ENCODE peak calls at places on chromosome 10, in seven cellular contexts. One of them, this sample, is unnamed.

GRCh38 chr10:43965033-43965917 is 316.6 kb upstream of the ZNF32 start:
- DNase-seq in PC-3: no peak
- DNase-seq in A549: no peak
- DNase-seq in OCI-LY7: peak
- DNase-seq in WERI-Rb-1: no peak
- DNase-seq in neural progenitor cell: no peak
- DNase-seq in transverse colon: no peak
- DNase-seq in this sample: peak

GRCh38 chr10:73398024-73398423 is 15.8 kb downstream of the ANXA7 start:
- DNase-seq in PC-3: peak
- DNase-seq in A549: peak
- DNase-seq in OCI-LY7: no peak
- DNase-seq in WERI-Rb-1: no peak
- DNase-seq in neural progenitor cell: no peak
- DNase-seq in transverse colon: no peak
- DNase-seq in this sample: no peak

GRCh38 chr10:70693619-70694286 is 21.4 kb downstream of the ADAMTS14 start:
- DNase-seq in PC-3: no peak
- DNase-seq in A549: no peak
- DNase-seq in OCI-LY7: no peak
- DNase-seq in WERI-Rb-1: no peak
- DNase-seq in neural progenitor cell: no peak
- DNase-seq in transverse colon: no peak
- DNase-seq in this sample: no peak

GRCh38 chr10:26157734-26158133 is 58.8 kb upstream of the GAD2 start:
- DNase-seq in PC-3: no peak
- DNase-seq in A549: no peak
- DNase-seq in OCI-LY7: peak
- DNase-seq in WERI-Rb-1: peak
- DNase-seq in neural progenitor cell: peak
- DNase-seq in transverse colon: no peak
- DNase-seq in this sample: no peak

GRCh38 chr10:132413226-132414205 is 16.5 kb downstream of the PWWP2B start:
- DNase-seq in PC-3: no peak
- DNase-seq in A549: no peak
- DNase-seq in OCI-LY7: no peak
- DNase-seq in WERI-Rb-1: no peak
- DNase-seq in neural progenitor cell: no peak
- DNase-seq in transverse colon: no peak
- DNase-seq in this sample: no peak

GRCh38 chr10:102710604-102711003 is 3.6 kb downstream of the ARL3 start:
- DNase-seq in PC-3: peak
- DNase-seq in A549: no peak
- DNase-seq in OCI-LY7: no peak
- DNase-seq in WERI-Rb-1: no peak
- DNase-seq in neural progenitor cell: no peak
- DNase-seq in transverse colon: no peak
- DNase-seq in this sample: no peak

GRCh38 chr10:32054087-32054486 is 2.1 kb downstream of the KIF5B start:
- DNase-seq in PC-3: peak
- DNase-seq in A549: peak
- DNase-seq in OCI-LY7: peak
- DNase-seq in WERI-Rb-1: no peak
- DNase-seq in neural progenitor cell: peak
- DNase-seq in transverse colon: peak
- DNase-seq in this sample: no peak

GRCh38 chr10:70093335-70093944 is 39.2 kb downstream of the AIFM2 start:
- DNase-seq in PC-3: no peak
- DNase-seq in A549: no peak
- DNase-seq in OCI-LY7: no peak
- DNase-seq in WERI-Rb-1: no peak
- DNase-seq in neural progenitor cell: no peak
- DNase-seq in transverse colon: no peak
- DNase-seq in this sample: no peak

GRCh38 chr10:132746801-132747625 is 38.9 kb downstream of the NKX6-2 start:
- DNase-seq in PC-3: no peak
- DNase-seq in A549: no peak
- DNase-seq in OCI-LY7: no peak
- DNase-seq in WERI-Rb-1: peak
- DNase-seq in neural progenitor cell: peak
- DNase-seq in transverse colon: no peak
- DNase-seq in this sample: no peak

GRCh38 chr10:28400176-28400575 is 97.3 kb upstream of the MPP7 start:
- DNase-seq in PC-3: no peak
- DNase-seq in A549: no peak
- DNase-seq in OCI-LY7: no peak
- DNase-seq in WERI-Rb-1: no peak
- DNase-seq in neural progenitor cell: no peak
- DNase-seq in transverse colon: peak
- DNase-seq in this sample: no peak

GRCh38 chr10:13894412-13895093 is 307.8 kb downstream of the PRPF18 start:
- DNase-seq in PC-3: peak
- DNase-seq in A549: no peak
- DNase-seq in OCI-LY7: no peak
- DNase-seq in WERI-Rb-1: no peak
- DNase-seq in neural progenitor cell: no peak
- DNase-seq in transverse colon: no peak
- DNase-seq in this sample: no peak

GRCh38 chr10:4431114-4431862 is 394.7 kb upstream of the AKR1E2 start:
- DNase-seq in PC-3: no peak
- DNase-seq in A549: peak
- DNase-seq in OCI-LY7: no peak
- DNase-seq in WERI-Rb-1: peak
- DNase-seq in neural progenitor cell: no peak
- DNase-seq in transverse colon: no peak
- DNase-seq in this sample: no peak

GRCh38 chr10:46216836-46217748 is 69.7 kb upstream of the ANTXRL start:
- DNase-seq in PC-3: no peak
- DNase-seq in A549: no peak
- DNase-seq in OCI-LY7: no peak
- DNase-seq in WERI-Rb-1: no peak
- DNase-seq in neural progenitor cell: no peak
- DNase-seq in transverse colon: no peak
- DNase-seq in this sample: peak

GRCh38 chr10:125985557-125986246 is 89.3 kb downstream of the FANK1 start:
- DNase-seq in PC-3: no peak
- DNase-seq in A549: no peak
- DNase-seq in OCI-LY7: no peak
- DNase-seq in WERI-Rb-1: no peak
- DNase-seq in neural progenitor cell: no peak
- DNase-seq in transverse colon: no peak
- DNase-seq in this sample: no peak

GRCh38 chr10:70169011-70169410 is 1.3 kb downstream of the SAR1A start:
- DNase-seq in PC-3: no peak
- DNase-seq in A549: no peak
- DNase-seq in OCI-LY7: no peak
- DNase-seq in WERI-Rb-1: no peak
- DNase-seq in neural progenitor cell: no peak
- DNase-seq in transverse colon: no peak
- DNase-seq in this sample: no peak

GRCh38 chr10:49601857-49602256 is 8.3 kb upstream of the SLC18A3 start:
- DNase-seq in PC-3: peak
- DNase-seq in A549: no peak
- DNase-seq in OCI-LY7: no peak
- DNase-seq in WERI-Rb-1: no peak
- DNase-seq in neural progenitor cell: no peak
- DNase-seq in transverse colon: no peak
- DNase-seq in this sample: no peak

GRCh38 chr10:89522463-89522862 is 12.9 kb downstream of the SLC16A12 start:
- DNase-seq in PC-3: peak
- DNase-seq in A549: no peak
- DNase-seq in OCI-LY7: no peak
- DNase-seq in WERI-Rb-1: no peak
- DNase-seq in neural progenitor cell: no peak
- DNase-seq in transverse colon: no peak
- DNase-seq in this sample: no peak

GRCh38 chr10:77629775-77630565 is 7.6 kb downstream of the KCNMA1 start:
- DNase-seq in PC-3: peak
- DNase-seq in A549: no peak
- DNase-seq in OCI-LY7: no peak
- DNase-seq in WERI-Rb-1: no peak
- DNase-seq in neural progenitor cell: no peak
- DNase-seq in transverse colon: no peak
- DNase-seq in this sample: peak

GRCh38 chr10:95896066-95896850 is 11.5 kb upstream of the CC2D2B start:
- DNase-seq in PC-3: no peak
- DNase-seq in A549: no peak
- DNase-seq in OCI-LY7: no peak
- DNase-seq in WERI-Rb-1: no peak
- DNase-seq in neural progenitor cell: no peak
- DNase-seq in transverse colon: no peak
- DNase-seq in this sample: no peak

GRCh38 chr10:121679916-121680315 is 81.7 kb upstream of the FGFR2 start:
- DNase-seq in PC-3: no peak
- DNase-seq in A549: no peak
- DNase-seq in OCI-LY7: no peak
- DNase-seq in WERI-Rb-1: no peak
- DNase-seq in neural progenitor cell: no peak
- DNase-seq in transverse colon: no peak
- DNase-seq in this sample: no peak

GRCh38 chr10:46223064-46223480 is 63.7 kb upstream of the ANTXRL start:
- DNase-seq in PC-3: no peak
- DNase-seq in A549: peak
- DNase-seq in OCI-LY7: peak
- DNase-seq in WERI-Rb-1: no peak
- DNase-seq in neural progenitor cell: no peak
- DNase-seq in transverse colon: no peak
- DNase-seq in this sample: peak

GRCh38 chr10:13882112-13882711 is 295.4 kb downstream of the PRPF18 start:
- DNase-seq in PC-3: peak
- DNase-seq in A549: peak
- DNase-seq in OCI-LY7: no peak
- DNase-seq in WERI-Rb-1: no peak
- DNase-seq in neural progenitor cell: peak
- DNase-seq in transverse colon: no peak
- DNase-seq in this sample: no peak

GRCh38 chr10:44773565-44773964 is 137.6 kb upstream of the TMEM72 start:
- DNase-seq in PC-3: no peak
- DNase-seq in A549: no peak
- DNase-seq in OCI-LY7: no peak
- DNase-seq in WERI-Rb-1: no peak
- DNase-seq in neural progenitor cell: no peak
- DNase-seq in transverse colon: no peak
- DNase-seq in this sample: no peak

GRCh38 chr10:73506491-73506890 is 10.7 kb upstream of the PPP3CB start:
- DNase-seq in PC-3: no peak
- DNase-seq in A549: no peak
- DNase-seq in OCI-LY7: no peak
- DNase-seq in WERI-Rb-1: no peak
- DNase-seq in neural progenitor cell: no peak
- DNase-seq in transverse colon: no peak
- DNase-seq in this sample: no peak

GRCh38 chr10:43259981-43260761 is 6.7 kb downstream of the RASGEF1A start:
- DNase-seq in PC-3: peak
- DNase-seq in A549: no peak
- DNase-seq in OCI-LY7: no peak
- DNase-seq in WERI-Rb-1: no peak
- DNase-seq in neural progenitor cell: no peak
- DNase-seq in transverse colon: no peak
- DNase-seq in this sample: peak

DNA sequence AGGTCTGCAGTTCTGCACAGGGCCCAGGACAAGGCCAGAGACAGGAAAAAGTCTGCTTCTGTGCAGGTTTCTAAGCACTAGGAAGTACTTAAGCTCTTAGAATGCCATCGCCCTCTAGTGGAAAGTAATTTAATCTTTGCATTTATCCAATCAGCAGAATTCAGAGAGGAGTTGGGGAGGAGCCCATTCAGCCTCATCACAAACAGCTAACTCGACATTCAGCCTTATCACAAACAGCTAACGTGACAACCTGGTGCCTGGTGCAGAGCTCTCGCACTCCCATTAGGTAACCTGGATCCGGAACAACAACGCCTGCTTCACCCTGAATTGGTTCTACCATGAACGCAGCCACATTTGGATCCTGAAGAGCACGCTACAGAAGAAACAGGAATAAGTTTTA is 15.2 kb downstream of the OAT start:
- DNase-seq in PC-3: peak
- DNase-seq in A549: peak
- DNase-seq in OCI-LY7: peak
- DNase-seq in WERI-Rb-1: peak
- DNase-seq in neural progenitor cell: peak
- DNase-seq in transverse colon: no peak
- DNase-seq in this sample: peak
- H3K27ac ChIP-seq in PC-3: no peak
- H3K27ac ChIP-seq in A549: no peak
- H3K27ac ChIP-seq in OCI-LY7: peak
- H3K27ac ChIP-seq in WERI-Rb-1: no peak
- H3K27ac ChIP-seq in neural progenitor cell: no peak
- H3K27ac ChIP-seq in transverse colon: no peak
- H3K27ac ChIP-seq in this sample: no peak

GRCh38 chr10:34959321-34959720 is 130.8 kb downstream of the CUL2 start:
- DNase-seq in PC-3: no peak
- DNase-seq in A549: no peak
- DNase-seq in OCI-LY7: no peak
- DNase-seq in WERI-Rb-1: peak
- DNase-seq in neural progenitor cell: peak
- DNase-seq in transverse colon: no peak
- DNase-seq in this sample: no peak
- TF ChIP-seq CTCF in PC-3: peak
- TF ChIP-seq CTCF in A549: no peak
- TF ChIP-seq CTCF in OCI-LY7: no peak
- TF ChIP-seq CTCF in WERI-Rb-1: no peak
- TF ChIP-seq CTCF in neural progenitor cell: no peak
- TF ChIP-seq CTCF in transverse colon: no peak
- TF ChIP-seq CTCF in this sample: no peak

DNA sequence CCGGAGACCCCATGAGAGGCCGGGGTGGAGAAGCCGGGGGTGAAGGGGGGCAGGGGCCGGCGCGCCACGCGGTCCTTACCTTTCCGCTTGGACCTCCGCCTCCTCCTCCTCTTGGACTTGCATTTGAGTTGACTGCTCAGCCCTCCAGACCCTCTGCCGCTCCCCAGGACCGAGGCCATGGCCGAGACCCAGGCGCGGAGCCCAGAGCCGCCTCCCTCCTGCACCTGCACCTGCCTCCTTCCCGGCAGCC is 428 bp downstream of the ADARB2 start:
- DNase-seq in PC-3: no peak
- DNase-seq in A549: no peak
- DNase-seq in OCI-LY7: no peak
- DNase-seq in WERI-Rb-1: no peak
- DNase-seq in neural progenitor cell: no peak
- DNase-seq in transverse colon: no peak
- DNase-seq in this sample: no peak
- H3K4me3 ChIP-seq in PC-3: no peak
- H3K4me3 ChIP-seq in A549: no peak
- H3K4me3 ChIP-seq in OCI-LY7: no peak
- H3K4me3 ChIP-seq in WERI-Rb-1: no peak
- H3K4me3 ChIP-seq in neural progenitor cell: peak
- H3K4me3 ChIP-seq in transverse colon: peak
- H3K4me3 ChIP-seq in this sample: peak

DNA sequence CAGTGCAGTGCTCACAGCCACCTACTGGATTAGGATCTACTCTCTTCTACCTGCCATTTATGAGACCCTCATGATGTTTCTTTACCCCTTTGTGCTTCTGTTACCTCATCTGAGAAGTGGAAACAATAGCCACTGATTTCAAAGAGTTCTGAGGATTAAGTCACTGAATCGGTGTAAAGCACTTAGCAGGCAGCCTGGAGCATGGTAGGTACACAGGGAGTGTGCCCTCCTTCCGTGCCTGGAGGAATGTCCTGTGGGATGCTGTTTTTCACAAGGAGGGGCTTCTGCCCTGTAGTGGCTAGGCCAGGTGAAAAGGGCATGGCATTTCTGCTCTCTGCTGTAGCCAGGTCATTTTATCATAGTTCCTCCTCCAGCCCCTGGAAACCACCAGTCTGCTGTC is 44.6 kb upstream of the C10orf120 start:
- DNase-seq in PC-3: no peak
- DNase-seq in A549: no peak
- DNase-seq in OCI-LY7: no peak
- DNase-seq in WERI-Rb-1: no peak
- DNase-seq in neural progenitor cell: peak
- DNase-seq in transverse colon: no peak
- DNase-seq in this sample: no peak
- H3K27ac ChIP-seq in PC-3: no peak
- H3K27ac ChIP-seq in A549: no peak
- H3K27ac ChIP-seq in OCI-LY7: no peak
- H3K27ac ChIP-seq in WERI-Rb-1: no peak
- H3K27ac ChIP-seq in neural progenitor cell: no peak
- H3K27ac ChIP-seq in transverse colon: no peak
- H3K27ac ChIP-seq in this sample: no peak

This sample was measured in coronary artery.